ENCODE peak calls at places on chromosomes 16 and 17, in six cellular contexts. I is AG04450, F is colonic mucosa, Z is prostate gland, D is Panc1, T is heart right ventricle. J is an unnamed sample.
A peak's percentile ranks its signal among the peaks of the same experiment; 100 is the strongest.

GRCh38 chr16:35255816-35256215 is 1796.4 kb downstream of the TP53TG3F start:
- DNase-seq in T (no peak), D (no peak), I (no peak), F (no peak), Z (no peak), J (no peak)

GRCh38 chr16:1048442-1049112 is 24.0 kb upstream of the SSTR5 start:
- DNase-seq in T (peak; percentile 71), Z (no peak), D (no peak), I (no peak), F (peak; percentile 43), J (no peak)

GRCh38 chr16:27690604-27691003 is 140.7 kb downstream of the KATNIP start:
- DNase-seq in D (no peak), F (peak; percentile 34), I (no peak), T (no peak), Z (no peak), J (no peak)

GRCh38 chr16:61887903-61888302 is 148.3 kb downstream of the CDH8 start:
- DNase-seq in F (no peak), D (no peak), I (no peak), Z (no peak), T (peak; percentile 4), J (no peak)

GRCh38 chr16:75854117-75854516 is 127.8 kb upstream of the CPHXL start:
- DNase-seq in F (no peak), Z (no peak), T (no peak), I (no peak), D (no peak), J (no peak)

GRCh38 chr16:53518550-53519416 is 15.8 kb upstream of the AKTIP start:
- DNase-seq in D (no peak), F (peak; percentile 51), Z (no peak), I (no peak), T (peak; percentile 79), J (peak; percentile 58)

GRCh38 chr17:73278465-73279453 is 17.1 kb upstream of the CPSF4L start:
- DNase-seq in D (no peak), I (no peak), Z (peak; percentile 87), F (peak; percentile 82), T (peak; percentile 37), J (no peak)

GRCh38 chr16:1075546-1075945 is 3.0 kb downstream of the SSTR5 start:
- DNase-seq in T (no peak), I (no peak), F (no peak), D (no peak), Z (no peak), J (no peak)

GRCh38 chr16:88769617-88770458 is 15.2 kb downstream of the PIEZO1 start:
- DNase-seq in F (peak; percentile 76), D (no peak), I (no peak), Z (peak; percentile 82), T (no peak), J (peak; percentile 65)

GRCh38 chr17:64787255-64787920 is 125.3 kb upstream of the SMURF2 start:
- DNase-seq in I (no peak), D (no peak), T (no peak), Z (no peak), F (peak; percentile 81), J (no peak)

GRCh38 chr17:66938656-66939055 is 25.9 kb upstream of the CACNG4 start:
- DNase-seq in Z (no peak), T (no peak), D (no peak), I (no peak), F (no peak), J (no peak)

GRCh38 chr16:24700549-24701392 is 28.7 kb upstream of the TNRC6A start:
- DNase-seq in D (peak; percentile 96), T (peak; percentile 87), I (peak; percentile 94), Z (peak; percentile 77), F (peak; percentile 56), J (peak; percentile 80)

GRCh38 chr16:85107532-85107931 is 4.7 kb downstream of the CIBAR2 start:
- DNase-seq in F (no peak), D (no peak), Z (no peak), T (no peak), I (no peak), J (no peak)

GRCh38 chr17:16488572-16488997 is 3.4 kb downstream of the LRRC75A start:
- DNase-seq in F (peak; percentile 48), D (no peak), I (no peak), T (no peak), Z (no peak), J (no peak)

GRCh38 chr16:72962347-72962746 is 85.6 kb downstream of the ZFHX3 start:
- DNase-seq in D (no peak), F (no peak), I (no peak), Z (no peak), T (no peak), J (no peak)

GRCh38 chr17:71203953-71204352 is 916.9 kb upstream of the SOX9 start:
- DNase-seq in T (no peak), Z (no peak), F (no peak), D (no peak), I (no peak), J (no peak)

GRCh38 chr16:89256651-89257254 is 39.2 kb downstream of the ZNF778 start:
- DNase-seq in Z (peak; percentile 26), F (peak; percentile 60), I (no peak), T (no peak), D (no peak), J (peak; percentile 46)

GRCh38 chr17:12114686-12115418 is 94.2 kb downstream of the MAP2K4 start:
- DNase-seq in T (no peak), Z (no peak), D (no peak), F (no peak), I (no peak), J (no peak)

GRCh38 chr16:53207810-53208752 is 153.3 kb downstream of the CHD9 start:
- DNase-seq in Z (peak; percentile 65), T (peak; percentile 64), F (peak; percentile 67), D (peak; percentile 50), I (peak; percentile 46), J (peak; percentile 55)

GRCh38 chr16:46817961-46818360 is 13.0 kb downstream of the C16orf87 start:
- DNase-seq in D (no peak), F (no peak), Z (no peak), T (no peak), I (no peak), J (no peak)

GRCh38 chr16:84509032-84509950 is 4.8 kb upstream of the MEAK7 start:
- DNase-seq in Z (no peak), D (no peak), I (no peak), T (no peak), F (no peak), J (no peak)

DNA sequence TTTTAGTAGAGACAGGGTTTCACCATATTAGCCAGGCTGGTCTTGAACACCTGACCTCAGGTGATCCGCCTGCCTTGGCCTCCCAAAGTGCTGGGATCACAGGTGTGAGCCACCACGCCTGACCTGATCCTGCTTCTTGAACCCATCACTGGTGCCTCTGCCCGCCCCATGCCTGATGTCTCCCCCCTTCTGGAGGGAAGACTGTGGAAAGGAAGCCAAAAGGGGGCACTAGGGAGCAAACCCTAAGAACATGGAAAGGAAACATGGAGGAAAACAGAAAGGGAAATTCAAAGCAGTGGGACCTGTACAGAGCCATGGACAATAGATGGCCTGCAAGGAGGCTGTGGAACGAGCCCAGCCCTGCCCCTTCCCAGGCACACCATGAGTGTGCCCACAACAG is 31.1 kb upstream of the FASN start:
- DNase-seq in D (no peak), T (no peak), F (no peak), Z (no peak), I (no peak), J (no peak)
- TF ChIP-seq CTCF in D (no peak), T (no peak), F (no peak), Z (no peak), I (peak; percentile 22), J (no peak)

GRCh38 chr17:47946929-47947397 is 5.6 kb downstream of the PNPO start:
- DNase-seq in T (peak; percentile 67), I (no peak), D (peak; percentile 68), Z (peak; percentile 91), F (peak; percentile 94), J (peak; percentile 85)

GRCh38 chr17:47946516-47946915 is 5.1 kb downstream of the PNPO start:
- DNase-seq in T (no peak), D (no peak), I (no peak), F (no peak), Z (no peak), J (no peak)

GRCh38 chr17:47942568-47942967 is 1.2 kb downstream of the PNPO start:
- DNase-seq in T (no peak), I (no peak), F (no peak), Z (no peak), D (no peak), J (no peak)

GRCh38 chr17:47945529-47946508 is 4.4 kb downstream of the PNPO start:
- DNase-seq in Z (no peak), F (no peak), D (no peak), T (no peak), I (no peak), J (no peak)

GRCh38 chr17:47945080-47945479 is 3.7 kb downstream of the PNPO start:
- DNase-seq in I (no peak), D (no peak), T (no peak), Z (no peak), F (no peak), J (no peak)
- H3K27ac ChIP-seq in I (no peak overlapping the region), D (no peak overlapping the region), T (peak overlapping the region; percentile 65), Z (peak overlapping the region; percentile 93), F (peak overlapping the region; percentile 86), J (peak overlapping the region; percentile 4)

GRCh38 chr17:80498242-80498919 is 22.0 kb upstream of the NPTX1 start:
- DNase-seq in F (peak; percentile 21), D (no peak), Z (no peak), I (no peak), T (no peak), J (no peak)

GRCh38 chr17:80499536-80499935 is 23.1 kb upstream of the NPTX1 start:
- DNase-seq in D (no peak), T (no peak), Z (no peak), I (no peak), F (no peak), J (no peak)

GRCh38 chr17:80498920-80499410 is 22.6 kb upstream of the NPTX1 start:
- DNase-seq in Z (no peak), D (no peak), F (no peak), T (no peak), I (no peak), J (no peak)

GRCh38 chr17:80499961-80500665 is 23.7 kb upstream of the NPTX1 start:
- DNase-seq in D (no peak), I (no peak), F (no peak), Z (no peak), T (no peak), J (no peak)

DNA sequence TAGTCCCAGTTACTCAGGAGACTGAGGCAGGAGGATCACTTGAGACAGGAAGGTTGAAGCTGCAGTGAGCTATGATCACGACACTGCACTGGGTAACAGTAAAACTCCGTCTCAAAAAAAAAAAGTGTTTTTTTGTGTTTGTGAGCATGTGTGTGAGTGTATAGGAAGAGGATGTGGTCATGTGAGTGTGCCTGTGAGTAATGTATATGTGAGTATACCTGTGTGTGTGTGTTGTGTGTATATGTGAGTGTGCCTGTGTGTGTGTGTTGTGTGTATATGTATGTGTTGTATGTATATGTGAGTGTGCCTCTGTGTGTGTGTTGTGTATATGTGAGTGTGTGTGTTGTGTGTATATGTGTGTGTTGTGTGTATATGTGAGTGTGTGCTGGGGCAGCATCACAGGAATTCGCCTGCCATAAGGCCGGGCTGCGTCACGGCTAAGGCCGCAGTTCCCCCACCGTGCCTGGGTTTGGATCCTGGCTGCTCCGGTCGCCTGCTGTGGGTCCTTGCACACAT is 21.4 kb upstream of the NPTX1 start:
- DNase-seq in D (peak; percentile 8), F (no peak), I (no peak), T (no peak), Z (no peak), J (no peak)
- TF ChIP-seq CTCF in D (no peak), F (no peak), I (no peak), T (no peak), Z (no peak), J (no peak)

DNA sequence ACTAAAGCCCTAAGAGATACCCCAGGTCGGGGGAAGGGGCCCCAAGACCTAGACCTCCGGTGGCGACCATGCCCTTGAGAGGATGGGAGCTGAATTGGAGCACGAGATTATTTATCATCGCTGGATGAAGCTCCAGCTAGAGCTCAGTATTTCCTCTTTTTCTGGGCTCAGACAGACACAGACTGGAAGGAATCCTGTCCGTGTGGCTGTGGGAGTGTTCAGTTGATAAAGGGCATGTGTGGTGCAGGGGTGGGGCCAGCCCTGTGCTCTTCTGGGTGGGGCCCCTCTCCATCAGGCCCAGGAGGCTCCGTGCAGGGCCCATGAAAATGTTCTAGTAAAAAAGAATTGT is 6.3 kb upstream of the CBX4 start:
- DNase-seq in Z (no peak), I (no peak), D (no peak), T (no peak), F (peak; percentile 75), J (no peak)
- H3K27ac ChIP-seq in Z (no peak overlapping the region), I (no peak overlapping the region), D (peak overlapping the region; percentile 64), T (peak overlapping the region; percentile 75), F (peak overlapping the region; percentile 45), J (peak overlapping the region; percentile 9)

J was measured in lung.